ENCODE peak calls at places on chromosomes 13 and 19, in five cellular contexts. M, N, H, J and K are unnamed samples.

GRCh38 chr13:51243832-51244231 is 21.6 kb downstream of the FAM124A start:
- DNase-seq in J (no peak), H (no peak), N (no peak), M (no peak), K (no peak)

GRCh38 chr19:28652790-28653189 is 560.2 kb downstream of the UQCRFS1 start:
- DNase-seq in J (no peak), N (no peak), H (no peak), M (no peak), K (no peak)

GRCh38 chr13:33411312-33411711 is 125.8 kb upstream of the STARD13 start:
- DNase-seq in H (no peak), N (no peak), M (no peak), J (no peak), K (no peak)

GRCh38 chr13:108363651-108364050 is 94.1 kb downstream of the TNFSF13B start:
- DNase-seq in M (no peak), N (no peak), H (no peak), J (no peak), K (no peak)

GRCh38 chr13:68608147-68608546 is 1378.0 kb upstream of the PCDH9 start:
- DNase-seq in H (no peak), J (no peak), N (no peak), M (no peak), K (no peak)

GRCh38 chr19:49497047-49497789 is 984 bp downstream of the RPS11 start:
- DNase-seq in H (peak), J (no peak), M (peak), N (peak), K (no peak)

GRCh38 chr19:37979547-37980082 is 72.6 kb downstream of the SIPA1L3 start:
- DNase-seq in M (no peak), N (no peak), H (no peak), J (no peak), K (peak)

GRCh38 chr19:46745521-46746280 is at the start of gene FKRP:
- DNase-seq in N (peak), H (no peak), J (no peak), M (no peak), K (peak)

GRCh38 chr13:100235311-100235901 is 146.5 kb downstream of the PCCA start:
- DNase-seq in H (no peak), J (peak), N (no peak), M (peak), K (peak)

GRCh38 chr13:47326061-47326460 is 429.2 kb upstream of the HTR2A start:
- DNase-seq in M (peak), N (no peak), J (no peak), H (no peak), K (no peak)

GRCh38 chr13:92512852-92513251 is 713.8 kb upstream of the GPC6 start:
- DNase-seq in H (no peak), M (no peak), N (no peak), J (no peak), K (no peak)

GRCh38 chr19:2201473-2202148 is 34.5 kb downstream of the PLEKHJ1 start:
- DNase-seq in H (no peak), M (no peak), N (no peak), J (peak), K (no peak)

GRCh38 chr13:21341637-21342422 is 117.3 kb downstream of the ZDHHC20 start:
- DNase-seq in H (no peak), N (no peak), M (no peak), J (no peak), K (no peak)

GRCh38 chr19:1953441-1954094 is 12.6 kb downstream of the CSNK1G2 start:
- DNase-seq in M (no peak), J (no peak), H (no peak), N (no peak), K (no peak)

GRCh38 chr19:29815231-29815630 is 3.4 kb downstream of the CCNE1 start:
- DNase-seq in J (no peak), H (no peak), M (no peak), N (no peak), K (no peak)

GRCh38 chr13:33707449-33707848 is 110.5 kb upstream of the RFC3 start:
- DNase-seq in N (no peak), M (no peak), J (no peak), H (no peak), K (no peak)

GRCh38 chr19:47356900-47357299 is 7.8 kb downstream of the DHX34 start:
- DNase-seq in M (no peak), H (no peak), N (no peak), J (no peak), K (no peak)

GRCh38 chr19:2552859-2553258 is 76.9 kb downstream of the GADD45B start:
- DNase-seq in N (peak), M (no peak), J (peak), H (no peak), K (no peak)

GRCh38 chr13:32472194-32472621 is 44.3 kb upstream of the N4BP2L1 start:
- DNase-seq in H (no peak), J (no peak), N (no peak), M (no peak), K (no peak)

GRCh38 chr19:18769989-18770528 is 21.0 kb downstream of the COMP start:
- DNase-seq in H (no peak), M (no peak), N (no peak), J (no peak), K (no peak)

GRCh38 chr13:114054269-114054668 is 78.2 kb downstream of the RASA3 start:
- DNase-seq in N (no peak), H (no peak), M (no peak), J (peak), K (no peak)

GRCh38 chr19:19659646-19660245 is 3.7 kb downstream of the ATP13A1 start:
- DNase-seq in N (no peak), J (no peak), H (no peak), M (no peak), K (no peak)

GRCh38 chr13:111424134-111424533 is 103.7 kb downstream of the TEX29 start:
- DNase-seq in H (no peak), N (no peak), M (no peak), J (no peak), K (no peak)

GRCh38 chr13:60591348-60591747 is 194.3 kb downstream of the TDRD3 start:
- DNase-seq in H (peak), N (no peak), J (peak), M (peak), K (no peak)